ENCODE peak calls at places on chromosome 21, in ten cellular contexts. T, C, L, W, S, I, A, U, N and P are unnamed samples.

GRCh38 chr21:46660505-46660904 is 25.0 kb downstream of the PRMT2 start:
- DNase-seq in T (no peak), C (no peak), L (no peak), W (no peak), S (no peak), I (no peak), A (no peak), U (no peak), N (no peak), P (no peak)

GRCh38 chr21:33682992-33683627 is 40.8 kb downstream of the ITSN1 start:
- DNase-seq in T (peak; percentile 77), C (no peak), L (no peak), W (no peak), S (no peak), I (no peak), A (no peak), U (no peak), N (no peak), P (peak; percentile 90)

GRCh38 chr21:16838330-16838729 is 674.5 kb upstream of the CXADR start:
- DNase-seq in T (peak; percentile 52), C (no peak), L (no peak), W (no peak), S (no peak), I (no peak), A (no peak), U (no peak), N (no peak), P (no peak)

GRCh38 chr21:33367309-33367973 is 35.8 kb upstream of the IFNGR2 start:
- DNase-seq in T (no peak), C (no peak), L (no peak), W (no peak), S (no peak), I (peak; percentile 19), A (no peak), U (no peak), N (no peak), P (no peak)

GRCh38 chr21:44436958-44437357 is 18.4 kb upstream of the LRRC3 start:
- DNase-seq in T (no peak), C (no peak), L (no peak), W (no peak), S (no peak), I (no peak), A (no peak), U (no peak), N (no peak), P (no peak)

GRCh38 chr21:26769613-26770188 is 75.5 kb downstream of the ADAMTS1 start:
- DNase-seq in T (peak; percentile 84), C (no peak), L (no peak), W (no peak), S (no peak), I (peak; percentile 33), A (no peak), U (no peak), N (no peak), P (peak; percentile 43)

GRCh38 chr21:46636181-46636512 is 673 bp downstream of the PRMT2 start:
- DNase-seq in T (no peak), C (no peak), L (no peak), W (no peak), S (no peak), I (no peak), A (no peak), U (no peak), N (no peak), P (no peak)

GRCh38 chr21:36709868-36710728 is 11.2 kb downstream of the SIM2 start:
- DNase-seq in T (no peak), C (no peak), L (no peak), W (no peak), S (no peak), I (peak; percentile 59), A (no peak), U (no peak), N (no peak), P (no peak)

GRCh38 chr21:25385912-25386474 is 221.3 kb downstream of the MRPL39 start:
- DNase-seq in T (peak; percentile 78), C (no peak), L (no peak), W (no peak), S (peak; percentile 28), I (peak; percentile 78), A (no peak), U (no peak), N (no peak), P (peak; percentile 50)

GRCh38 chr21:34669149-34669879 is 520 bp downstream of the CLIC6 start:
- DNase-seq in T (no peak), C (peak; percentile 36), L (peak; percentile 24), W (peak; percentile 4), S (peak; percentile 2), I (peak; percentile 57), A (no peak), U (no peak), N (no peak), P (no peak)

GRCh38 chr21:31688603-31689368 is 29.3 kb downstream of the SOD1 start:
- DNase-seq in T (no peak), C (no peak), L (no peak), W (no peak), S (no peak), I (no peak), A (no peak), U (no peak), N (no peak), P (no peak)